ENCODE peak calls at places on chromosomes 13 and 19, in nine cellular contexts. L, D, E, O, Z, W, P, G and K are unnamed samples.

GRCh38 chr13:103876571-103876970 is 810.4 kb upstream of the SLC10A2 start:
- DNase-seq in P (no peak), E (no peak), Z (peak; percentile 76), L (no peak), D (no peak), W (no peak), O (no peak), G (no peak), K (no peak)

GRCh38 chr13:105914637-105915036 is 620.8 kb downstream of the EFNB2 start:
- DNase-seq in G (no peak), E (no peak), L (no peak), W (no peak), Z (peak; percentile 72), P (no peak), O (peak; percentile 73), D (no peak), K (no peak)

GRCh38 chr19:45615795-45616708 is 14.0 kb upstream of the GPR4 start:
- DNase-seq in Z (peak; percentile 94), E (peak; percentile 100), D (peak; percentile 99), L (no peak), P (peak; percentile 98), W (peak; percentile 87), O (peak; percentile 93), G (peak; percentile 52), K (peak; percentile 86)

GRCh38 chr19:33064778-33065550 is at the start of gene RHPN2:
- DNase-seq in E (peak; percentile 92), P (peak; percentile 82), D (peak; percentile 85), G (peak; percentile 15), L (no peak), Z (peak; percentile 81), W (peak; percentile 81), O (peak; percentile 81), K (peak; percentile 63)

GRCh38 chr13:81025091-81025490 is 684.2 kb upstream of the SPRY2 start:
- DNase-seq in Z (no peak), W (no peak), P (no peak), L (no peak), D (no peak), E (no peak), G (no peak), O (no peak), K (no peak)

GRCh38 chr13:34172048-34172447 is 354.1 kb downstream of the RFC3 start:
- DNase-seq in W (no peak), O (peak; percentile 20), G (no peak), D (no peak), L (no peak), E (no peak), P (no peak), Z (peak; percentile 38), K (no peak)

GRCh38 chr19:32404939-32405430 is 585 bp upstream of the DPY19L3 start:
- DNase-seq in P (peak; percentile 90), E (no peak), L (no peak), Z (peak; percentile 55), O (peak; percentile 50), G (no peak), W (peak; percentile 8), D (no peak), K (peak; percentile 56)

GRCh38 chr13:99960663-99961440 is 10.7 kb downstream of the ZIC5 start:
- DNase-seq in E (no peak), Z (no peak), W (no peak), D (no peak), G (no peak), L (no peak), P (no peak), O (no peak), K (no peak)

GRCh38 chr19:18304496-18305312 is 18.2 kb downstream of the LSM4 start:
- DNase-seq in P (peak; percentile 73), W (peak; percentile 58), G (peak; percentile 56), Z (peak; percentile 94), E (peak; percentile 84), L (peak; percentile 69), O (peak; percentile 87), D (peak; percentile 90), K (peak; percentile 87)

GRCh38 chr13:19179916-19180315 is 1.7 kb downstream of the TUBA3C start:
- DNase-seq in D (no peak), E (no peak), Z (no peak), L (no peak), W (no peak), G (no peak), O (no peak), P (no peak), K (no peak)

GRCh38 chr13:46232281-46232680 is 20.6 kb downstream of the LRRC63 start:
- DNase-seq in W (no peak), D (no peak), P (no peak), G (no peak), O (peak; percentile 48), E (no peak), L (no peak), Z (peak; percentile 50), K (no peak)

GRCh38 chr13:35923347-35923746 is 207.8 kb downstream of the DCLK1 start:
- DNase-seq in O (peak; percentile 32), L (no peak), D (no peak), E (peak; percentile 75), W (no peak), Z (peak; percentile 84), G (no peak), P (no peak), K (no peak)

GRCh38 chr19:34246340-34246739 is 8.0 kb upstream of the GARRE1 start:
- DNase-seq in G (no peak), P (no peak), O (no peak), L (no peak), D (no peak), W (no peak), E (no peak), Z (no peak), K (no peak)

GRCh38 chr13:81577601-81578000 is 1236.7 kb upstream of the SPRY2 start:
- DNase-seq in O (no peak), W (no peak), D (no peak), E (no peak), Z (no peak), G (no peak), L (no peak), P (no peak), K (no peak)

GRCh38 chr13:111288276-111288675 is 32.2 kb upstream of the TEX29 start:
- DNase-seq in L (no peak), G (no peak), E (no peak), Z (no peak), D (no peak), W (no peak), P (no peak), O (no peak), K (no peak)

GRCh38 chr19:41914906-41915247 is 13.4 kb downstream of the ERFL start:
- DNase-seq in G (peak; percentile 25), W (no peak), D (no peak), P (no peak), Z (peak; percentile 37), E (no peak), L (no peak), O (no peak), K (no peak)

DNA sequence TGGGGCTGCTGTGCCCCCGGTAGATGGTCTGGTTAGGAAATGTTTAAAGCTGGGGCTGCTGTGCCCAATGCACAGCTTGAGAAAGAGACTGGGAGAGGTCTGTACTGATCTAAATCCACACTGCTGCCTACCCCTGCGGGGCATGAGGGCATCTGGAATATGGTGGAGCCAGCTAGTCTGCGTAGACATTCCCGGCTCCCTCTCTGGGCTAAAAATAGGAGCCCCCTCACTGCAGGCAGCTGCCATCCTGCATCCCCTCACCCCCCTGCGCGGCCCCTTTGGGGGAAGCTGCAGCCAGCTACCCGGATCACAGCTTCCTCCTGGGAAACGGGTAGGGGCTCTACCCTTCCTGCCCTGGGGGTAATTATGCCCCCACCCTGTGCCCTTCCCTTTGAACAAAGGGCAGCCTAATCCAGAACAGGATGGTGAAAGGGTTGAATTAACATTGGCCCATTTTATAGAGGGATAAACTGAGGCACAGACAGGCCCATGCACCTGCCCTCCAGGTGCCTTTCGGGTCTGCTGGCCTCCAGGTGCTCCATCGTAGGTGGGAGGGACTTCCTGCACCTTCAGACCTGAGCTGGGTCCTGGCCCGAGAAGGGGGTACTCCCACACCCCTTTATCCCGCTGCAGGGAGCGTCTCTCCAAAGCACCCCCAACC is 2.2 kb upstream of the ARID3A start:
- DNase-seq in W (no peak), L (no peak), D (peak; percentile 55), O (no peak), E (no peak), Z (no peak), P (no peak), G (no peak), K (no peak)
- H3K4me3 ChIP-seq in W (peak overlapping the region; percentile 85), L (no peak overlapping the region), D (no peak overlapping the region), O (no peak overlapping the region), E (no peak overlapping the region), Z (no peak overlapping the region), P (no peak overlapping the region), G (no peak overlapping the region), K (no peak overlapping the region)

DNA sequence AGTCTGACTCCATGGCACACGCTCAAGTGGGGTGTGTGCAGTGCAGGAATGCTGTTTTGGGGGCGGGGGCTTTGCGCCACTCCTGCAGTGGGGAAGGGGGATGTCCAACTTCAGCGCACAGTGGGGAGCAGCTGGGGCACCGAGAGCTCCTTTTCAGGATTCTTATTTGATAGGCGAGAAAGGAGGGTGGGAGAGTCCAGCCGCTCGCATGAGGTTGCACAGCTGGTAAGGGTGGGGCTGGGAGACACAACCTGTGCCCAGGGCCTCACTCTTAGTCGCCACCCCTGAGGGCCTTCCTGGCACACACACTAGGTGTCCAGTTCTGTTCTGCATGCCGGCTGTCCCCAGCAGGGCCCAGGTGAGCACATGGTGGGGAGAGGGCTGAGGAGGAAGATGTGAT is 190.8 kb downstream of the UQCRFS1 start:
- DNase-seq in P (no peak), O (no peak), W (no peak), Z (no peak), G (no peak), D (no peak), L (no peak), E (no peak), K (no peak)
- H3K4me3 ChIP-seq in P (no peak overlapping the region), O (no peak overlapping the region), W (no peak overlapping the region), Z (no peak overlapping the region), G (no peak overlapping the region), D (no peak overlapping the region), L (no peak overlapping the region), E (no peak overlapping the region), K (no peak overlapping the region)

DNA sequence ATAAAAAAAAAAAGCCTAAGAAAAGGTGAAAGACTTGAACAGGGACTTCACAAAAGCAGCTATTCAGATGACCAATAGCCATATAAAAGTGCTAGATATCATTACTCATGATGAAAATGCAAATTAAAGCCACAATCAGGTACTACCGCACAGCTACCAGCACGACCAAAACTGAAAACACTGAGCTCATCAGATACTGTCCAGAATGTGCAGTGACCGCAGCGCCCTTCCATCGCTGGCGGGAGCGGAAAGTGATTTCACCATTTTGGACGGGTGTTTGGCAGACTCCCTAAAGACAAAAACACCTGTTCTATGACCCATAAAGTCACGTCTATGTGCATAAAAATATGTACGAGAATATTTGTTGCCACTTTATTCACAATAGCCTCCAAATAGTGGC is 60.7 kb downstream of the SLC6A16 start:
- DNase-seq in Z (no peak), E (no peak), P (no peak), W (peak; percentile 90), O (no peak), L (no peak), D (no peak), G (no peak), K (no peak)
- H3K4me3 ChIP-seq in Z (no peak overlapping the region), E (no peak overlapping the region), P (no peak overlapping the region), W (no peak overlapping the region), O (no peak overlapping the region), L (no peak overlapping the region), D (no peak overlapping the region), G (no peak overlapping the region), K (no peak overlapping the region)

DNA sequence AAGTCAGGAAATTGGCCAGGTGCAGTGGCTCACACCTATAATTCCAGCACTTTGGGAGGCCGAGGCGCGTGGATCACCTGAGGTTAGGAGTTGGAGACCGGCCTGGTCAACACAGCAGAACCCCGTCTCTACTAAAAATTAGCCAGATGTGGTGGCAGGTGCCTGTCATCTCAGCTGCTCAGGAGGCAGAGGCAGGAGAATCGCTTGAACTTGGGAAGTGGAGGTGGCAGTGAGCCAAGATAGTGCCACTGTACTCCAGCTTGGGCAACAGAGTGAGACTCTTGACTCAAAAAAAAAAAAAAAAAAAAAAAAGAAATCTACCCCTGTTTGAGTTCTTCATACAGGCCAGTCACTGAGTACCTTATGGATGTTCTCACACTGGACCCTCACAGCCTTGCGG is 42.0 kb downstream of the SLC15A1 start:
- DNase-seq in L (no peak), W (no peak), O (no peak), E (no peak), D (no peak), Z (no peak), G (no peak), P (no peak), K (no peak)
- H3K4me3 ChIP-seq in L (no peak overlapping the region), W (no peak overlapping the region), O (no peak overlapping the region), E (no peak overlapping the region), D (no peak overlapping the region), Z (no peak overlapping the region), G (no peak overlapping the region), P (no peak overlapping the region), K (no peak overlapping the region)